ENCODE peak calls at places on chromosomes 16 and 17, in nine cellular contexts. D, M, P, G, R, Z, U, L and A are unnamed samples.

GRCh38 chr16:50842013-50842505 is 100.2 kb downstream of the CYLD start:
- DNase-seq in L (no peak), Z (no peak), U (no peak), D (no peak), P (no peak), G (no peak), M (no peak), R (no peak), A (no peak)

GRCh38 chr16:4360538-4361021 is 9.5 kb upstream of the PAM16 start:
- DNase-seq in L (no peak), R (no peak), M (no peak), G (no peak), U (no peak), Z (no peak), D (peak; percentile 55), P (no peak), A (no peak)

GRCh38 chr17:9432867-9433495 is 142.6 kb downstream of the STX8 start:
- DNase-seq in P (no peak), D (no peak), L (no peak), U (no peak), M (no peak), G (no peak), Z (no peak), R (no peak), A (no peak)

GRCh38 chr17:67993153-67993997 is 2.9 kb downstream of the C17orf58 start:
- DNase-seq in M (peak; percentile 89), G (peak; percentile 93), Z (peak; percentile 87), L (peak; percentile 95), D (peak; percentile 90), P (peak; percentile 67), R (peak; percentile 83), U (peak; percentile 90), A (peak; percentile 58)

GRCh38 chr17:3817851-3818605 is 17.0 kb upstream of the ITGAE start:
- DNase-seq in Z (no peak), D (no peak), M (no peak), P (no peak), G (no peak), U (no peak), L (no peak), R (no peak), A (no peak)

GRCh38 chr16:83473109-83473508 is 334.7 kb upstream of the HSBP1 start:
- DNase-seq in M (no peak), G (no peak), P (no peak), L (no peak), Z (no peak), U (no peak), D (no peak), R (no peak), A (no peak)

GRCh38 chr17:61814485-61814884 is 48.8 kb downstream of the BRIP1 start:
- DNase-seq in Z (no peak), M (no peak), G (no peak), R (no peak), P (no peak), L (no peak), U (no peak), D (no peak), A (no peak)

GRCh38 chr16:30585022-30585399 is 486 bp downstream of the ZNF785 start:
- DNase-seq in P (peak; percentile 29), R (no peak), D (no peak), L (no peak), Z (no peak), G (no peak), M (no peak), U (peak; percentile 66), A (peak; percentile 89)

GRCh38 chr17:64682261-64683181 is 20.4 kb upstream of the SMURF2 start:
- DNase-seq in L (no peak), G (no peak), D (peak; percentile 36), R (no peak), Z (no peak), P (no peak), M (no peak), U (no peak), A (no peak)

GRCh38 chr17:16470302-16470701 is 21.7 kb downstream of the LRRC75A start:
- DNase-seq in R (no peak), U (no peak), Z (no peak), M (peak; percentile 45), G (no peak), P (no peak), D (no peak), L (no peak), A (no peak)

GRCh38 chr16:2960183-2961010 is 3.7 kb upstream of the KREMEN2 start:
- DNase-seq in L (no peak), D (no peak), Z (no peak), U (no peak), P (no peak), G (no peak), M (no peak), R (no peak), A (peak; percentile 86)

GRCh38 chr16:35516551-35516950 is 2057.1 kb downstream of the TP53TG3F start:
- DNase-seq in M (no peak), R (no peak), L (no peak), G (no peak), Z (no peak), P (no peak), U (no peak), D (no peak), A (no peak)

GRCh38 chr16:24966031-24966430 is 49.1 kb downstream of the ARHGAP17 start:
- DNase-seq in G (no peak), P (no peak), Z (no peak), D (no peak), M (no peak), R (no peak), U (no peak), L (no peak), A (no peak)

GRCh38 chr17:65220732-65221131 is 83.6 kb downstream of the RGS9 start:
- DNase-seq in U (no peak), P (no peak), R (no peak), L (no peak), M (no peak), Z (no peak), G (no peak), D (no peak), A (no peak)

GRCh38 chr17:45228985-45229517 is 7.4 kb downstream of the FMNL1 start:
- DNase-seq in D (peak; percentile 96), M (peak; percentile 60), G (peak; percentile 94), U (peak; percentile 96), R (peak; percentile 32), Z (peak; percentile 70), L (peak; percentile 97), P (peak; percentile 87), A (peak; percentile 97)

GRCh38 chr17:6491071-6491700 is 46.9 kb downstream of the PIMREG start:
- DNase-seq in Z (no peak), R (no peak), U (peak; percentile 45), D (no peak), P (no peak), M (no peak), L (peak; percentile 17), G (no peak), A (no peak)

GRCh38 chr16:15650698-15651161 is 685 bp downstream of the NDE1 start:
- DNase-seq in G (peak; percentile 64), P (no peak), M (peak; percentile 8), R (peak; percentile 30), L (no peak), U (no peak), D (no peak), Z (no peak), A (peak; percentile 89)

GRCh38 chr17:72244494-72244893 is 123.7 kb downstream of the SOX9 start:
- DNase-seq in G (no peak), U (no peak), L (no peak), Z (no peak), R (no peak), P (no peak), D (no peak), M (no peak), A (no peak)

GRCh38 chr16:88927010-88927409 is 50.0 kb downstream of the CBFA2T3 start:
- DNase-seq in R (no peak), M (peak; percentile 67), Z (no peak), P (no peak), L (no peak), U (no peak), D (no peak), G (no peak), A (no peak)
- TF ChIP-seq POLR2A in R (no peak), M (no peak), Z (no peak), P (no peak), L (no peak), U (no peak), D (no peak), G (no peak), A (no peak)

GRCh38 chr16:77223184-77223583 is 24.0 kb downstream of the SYCE1L start:
- DNase-seq in P (no peak), R (no peak), U (no peak), L (no peak), Z (no peak), D (peak; percentile 27), G (no peak), M (no peak), A (no peak)
- TF ChIP-seq CTCF in P (peak; percentile 6), R (no peak), U (no peak), L (no peak), Z (no peak), D (peak; percentile 24), G (no peak), M (no peak), A (no peak)

GRCh38 chr17:4884489-4884888 is 14.8 kb upstream of the C17orf107 start:
- DNase-seq in D (no peak), U (no peak), G (no peak), P (no peak), Z (no peak), L (no peak), R (no peak), M (no peak), A (no peak)
- TF ChIP-seq POLR2A in D (no peak), U (no peak), G (no peak), P (no peak), Z (no peak), L (no peak), R (no peak), M (no peak), A (no peak)

GRCh38 chr17:27461192-27461859 is 5.1 kb downstream of the KSR1 start:
- DNase-seq in M (peak; percentile 53), P (no peak), Z (no peak), L (no peak), U (no peak), R (peak; percentile 17), G (no peak), D (no peak), A (no peak)

GRCh38 chr17:27464431-27464830 is 8.2 kb downstream of the KSR1 start:
- DNase-seq in Z (no peak), U (no peak), G (no peak), R (peak; percentile 82), D (no peak), P (no peak), M (no peak), L (no peak), A (no peak)

GRCh38 chr17:27462714-27463113 is 6.5 kb downstream of the KSR1 start:
- DNase-seq in P (no peak), L (no peak), R (no peak), U (no peak), G (no peak), M (no peak), Z (no peak), D (no peak), A (no peak)

GRCh38 chr17:27462149-27462548 is 5.9 kb downstream of the KSR1 start:
- DNase-seq in Z (no peak), D (no peak), R (no peak), G (no peak), M (no peak), U (no peak), P (no peak), L (no peak), A (no peak)

DNA sequence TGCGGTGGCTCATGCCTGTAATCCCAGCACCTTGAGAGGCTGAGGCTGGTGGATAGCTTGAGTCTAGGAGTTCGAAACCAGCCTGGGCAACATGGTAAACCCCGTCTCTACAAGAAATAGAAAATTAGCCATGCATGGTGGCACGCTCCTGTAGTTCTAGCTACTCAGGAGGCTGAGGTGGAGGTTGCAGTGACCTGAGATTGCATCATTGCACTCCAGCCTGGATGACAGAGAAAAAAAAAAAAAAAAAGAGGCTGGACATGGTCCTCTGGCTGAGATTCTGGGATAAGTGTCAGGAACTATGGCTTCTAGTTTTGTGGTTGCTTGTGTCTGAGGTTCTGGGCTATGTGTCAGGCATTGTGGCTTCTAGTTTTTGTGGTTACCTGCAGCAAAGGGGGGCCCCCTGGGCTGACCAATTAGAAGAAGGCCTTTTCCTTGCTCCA is 7.0 kb downstream of the KSR1 start:
- DNase-seq in M (no peak), L (no peak), D (no peak), R (peak; percentile 48), G (no peak), U (no peak), P (no peak), Z (no peak), A (no peak)
- TF ChIP-seq CTCF in M (no peak), L (no peak), D (no peak), R (no peak), G (no peak), U (no peak), P (no peak), Z (no peak), A (no peak)